ENCODE peak calls at places on chromosomes 7 and 10, in eight cellular contexts. One of them, this sample, is unnamed.

GRCh38 chr7:149564340-149565095 is 66.9 kb upstream of the ZNF746 start:
- DNase-seq in stomach: no peak
- DNase-seq in spleen: no peak
- DNase-seq in H1: no peak
- DNase-seq in breast epithelium: no peak
- DNase-seq in SK-N-SH: no peak
- DNase-seq in endothelial cell of umbilical vein: no peak
- DNase-seq in sigmoid colon: no peak
- DNase-seq in this sample: no peak

GRCh38 chr7:135490783-135491182 is 19.1 kb downstream of the CNOT4 start:
- DNase-seq in sigmoid colon: no peak
- DNase-seq in SK-N-SH: no peak
- DNase-seq in stomach: peak; percentile 53
- DNase-seq in breast epithelium: no peak
- DNase-seq in spleen: no peak
- DNase-seq in H1: no peak
- DNase-seq in endothelial cell of umbilical vein: peak; percentile 52
- DNase-seq in this sample: no peak

GRCh38 chr10:49123981-49124920 is 8.9 kb upstream of the VSTM4 start:
- DNase-seq in sigmoid colon: no peak
- DNase-seq in stomach: no peak
- DNase-seq in breast epithelium: no peak
- DNase-seq in SK-N-SH: no peak
- DNase-seq in spleen: no peak
- DNase-seq in H1: no peak
- DNase-seq in endothelial cell of umbilical vein: no peak
- DNase-seq in this sample: peak; percentile 82

GRCh38 chr10:78514459-78514858 is 480.8 kb downstream of the RPS24 start:
- DNase-seq in sigmoid colon: no peak
- DNase-seq in endothelial cell of umbilical vein: no peak
- DNase-seq in stomach: no peak
- DNase-seq in breast epithelium: no peak
- DNase-seq in SK-N-SH: no peak
- DNase-seq in spleen: no peak
- DNase-seq in H1: peak; percentile 10
- DNase-seq in this sample: peak; percentile 53

GRCh38 chr7:151900591-151901312 is 23.8 kb upstream of the PRKAG2 start:
- DNase-seq in SK-N-SH: no peak
- DNase-seq in endothelial cell of umbilical vein: no peak
- DNase-seq in H1: no peak
- DNase-seq in sigmoid colon: no peak
- DNase-seq in breast epithelium: no peak
- DNase-seq in spleen: no peak
- DNase-seq in stomach: no peak
- DNase-seq in this sample: no peak

GRCh38 chr7:151858456-151858855 is 18.5 kb downstream of the PRKAG2 start:
- DNase-seq in endothelial cell of umbilical vein: no peak
- DNase-seq in SK-N-SH: no peak
- DNase-seq in stomach: no peak
- DNase-seq in H1: no peak
- DNase-seq in breast epithelium: no peak
- DNase-seq in spleen: peak; percentile 32
- DNase-seq in sigmoid colon: no peak
- DNase-seq in this sample: no peak

GRCh38 chr10:10396601-10397000 is 621.1 kb upstream of the CELF2 start:
- DNase-seq in H1: no peak
- DNase-seq in sigmoid colon: no peak
- DNase-seq in stomach: no peak
- DNase-seq in spleen: no peak
- DNase-seq in SK-N-SH: no peak
- DNase-seq in endothelial cell of umbilical vein: no peak
- DNase-seq in breast epithelium: no peak
- DNase-seq in this sample: no peak

GRCh38 chr10:16518822-16519221 is 2.9 kb downstream of the C1QL3 start:
- DNase-seq in spleen: no peak
- DNase-seq in endothelial cell of umbilical vein: no peak
- DNase-seq in H1: no peak
- DNase-seq in breast epithelium: no peak
- DNase-seq in stomach: no peak
- DNase-seq in SK-N-SH: peak; percentile 35
- DNase-seq in sigmoid colon: no peak
- DNase-seq in this sample: no peak

GRCh38 chr7:149822353-149822943 is 15.7 kb upstream of the ZNF862 start:
- DNase-seq in H1: no peak
- DNase-seq in sigmoid colon: no peak
- DNase-seq in stomach: no peak
- DNase-seq in endothelial cell of umbilical vein: no peak
- DNase-seq in spleen: peak; percentile 47
- DNase-seq in breast epithelium: no peak
- DNase-seq in SK-N-SH: peak; percentile 62
- DNase-seq in this sample: no peak

GRCh38 chr7:126079151-126079550 is 1149.5 kb upstream of the POT1 start:
- DNase-seq in endothelial cell of umbilical vein: no peak
- DNase-seq in stomach: no peak
- DNase-seq in SK-N-SH: no peak
- DNase-seq in spleen: no peak
- DNase-seq in sigmoid colon: no peak
- DNase-seq in H1: no peak
- DNase-seq in breast epithelium: no peak
- DNase-seq in this sample: no peak

GRCh38 chr7:103857435-103857834 is 132.0 kb downstream of the RELN start:
- DNase-seq in endothelial cell of umbilical vein: no peak
- DNase-seq in H1: peak; percentile 47
- DNase-seq in breast epithelium: no peak
- DNase-seq in stomach: no peak
- DNase-seq in sigmoid colon: no peak
- DNase-seq in spleen: no peak
- DNase-seq in SK-N-SH: peak; percentile 8
- DNase-seq in this sample: no peak

GRCh38 chr7:142867097-142867378 is 12.2 kb downstream of the EPHB6 start:
- DNase-seq in stomach: no peak
- DNase-seq in endothelial cell of umbilical vein: no peak
- DNase-seq in SK-N-SH: no peak
- DNase-seq in spleen: no peak
- DNase-seq in breast epithelium: no peak
- DNase-seq in sigmoid colon: no peak
- DNase-seq in H1: no peak
- DNase-seq in this sample: peak; percentile 72

GRCh38 chr7:134448359-134449229 is 10.3 kb downstream of the AKR1B1 start:
- DNase-seq in stomach: no peak
- DNase-seq in sigmoid colon: no peak
- DNase-seq in breast epithelium: no peak
- DNase-seq in H1: no peak
- DNase-seq in endothelial cell of umbilical vein: peak; percentile 64
- DNase-seq in spleen: no peak
- DNase-seq in SK-N-SH: no peak
- DNase-seq in this sample: no peak

GRCh38 chr10:14698487-14699170 is 76.1 kb downstream of the FAM107B start:
- DNase-seq in stomach: no peak
- DNase-seq in SK-N-SH: no peak
- DNase-seq in endothelial cell of umbilical vein: no peak
- DNase-seq in breast epithelium: no peak
- DNase-seq in sigmoid colon: no peak
- DNase-seq in H1: no peak
- DNase-seq in spleen: no peak
- DNase-seq in this sample: no peak

GRCh38 chr7:80410081-80410480 is 101.8 kb downstream of the GNAT3 start:
- DNase-seq in sigmoid colon: no peak
- DNase-seq in breast epithelium: no peak
- DNase-seq in H1: no peak
- DNase-seq in SK-N-SH: no peak
- DNase-seq in stomach: no peak
- DNase-seq in endothelial cell of umbilical vein: no peak
- DNase-seq in spleen: no peak
- DNase-seq in this sample: no peak

GRCh38 chr10:95406651-95407280 is 116.0 kb upstream of the PDLIM1 start:
- DNase-seq in sigmoid colon: peak; percentile 94
- DNase-seq in spleen: no peak
- DNase-seq in breast epithelium: peak; percentile 74
- DNase-seq in stomach: peak; percentile 95
- DNase-seq in SK-N-SH: no peak
- DNase-seq in endothelial cell of umbilical vein: no peak
- DNase-seq in H1: no peak
- DNase-seq in this sample: no peak

GRCh38 chr7:30119890-30120577 is 14.8 kb upstream of the MTURN start:
- DNase-seq in endothelial cell of umbilical vein: no peak
- DNase-seq in stomach: no peak
- DNase-seq in H1: no peak
- DNase-seq in sigmoid colon: no peak
- DNase-seq in spleen: no peak
- DNase-seq in breast epithelium: no peak
- DNase-seq in SK-N-SH: no peak
- DNase-seq in this sample: no peak

GRCh38 chr7:30115709-30116297 is 19.0 kb upstream of the MTURN start:
- DNase-seq in sigmoid colon: no peak
- DNase-seq in spleen: no peak
- DNase-seq in breast epithelium: no peak
- DNase-seq in stomach: no peak
- DNase-seq in SK-N-SH: no peak
- DNase-seq in H1: no peak
- DNase-seq in endothelial cell of umbilical vein: no peak
- DNase-seq in this sample: no peak

GRCh38 chr7:30117886-30118285 is 16.9 kb upstream of the MTURN start:
- DNase-seq in stomach: no peak
- DNase-seq in H1: no peak
- DNase-seq in SK-N-SH: no peak
- DNase-seq in sigmoid colon: no peak
- DNase-seq in breast epithelium: no peak
- DNase-seq in endothelial cell of umbilical vein: no peak
- DNase-seq in spleen: no peak
- DNase-seq in this sample: no peak

GRCh38 chr7:30114536-30115258 is 20.1 kb upstream of the MTURN start:
- DNase-seq in H1: no peak
- DNase-seq in stomach: no peak
- DNase-seq in endothelial cell of umbilical vein: no peak
- DNase-seq in spleen: no peak
- DNase-seq in sigmoid colon: no peak
- DNase-seq in breast epithelium: no peak
- DNase-seq in SK-N-SH: no peak
- DNase-seq in this sample: no peak

GRCh38 chr7:30116771-30117170 is 18.0 kb upstream of the MTURN start:
- DNase-seq in SK-N-SH: no peak
- DNase-seq in sigmoid colon: no peak
- DNase-seq in spleen: no peak
- DNase-seq in H1: no peak
- DNase-seq in endothelial cell of umbilical vein: no peak
- DNase-seq in stomach: no peak
- DNase-seq in breast epithelium: no peak
- DNase-seq in this sample: no peak
- TF ChIP-seq POLR2AphosphoS5 in SK-N-SH: no peak
- TF ChIP-seq POLR2AphosphoS5 in sigmoid colon: no peak
- TF ChIP-seq POLR2AphosphoS5 in spleen: no peak
- TF ChIP-seq POLR2AphosphoS5 in H1: no peak
- TF ChIP-seq POLR2AphosphoS5 in endothelial cell of umbilical vein: no peak
- TF ChIP-seq POLR2AphosphoS5 in stomach: no peak
- TF ChIP-seq POLR2AphosphoS5 in breast epithelium: no peak
- TF ChIP-seq POLR2AphosphoS5 in this sample: no peak

GRCh38 chr7:31646969-31647368 is 40.0 kb upstream of the PPP1R17 start:
- DNase-seq in breast epithelium: no peak
- DNase-seq in endothelial cell of umbilical vein: no peak
- DNase-seq in stomach: no peak
- DNase-seq in sigmoid colon: no peak
- DNase-seq in SK-N-SH: no peak
- DNase-seq in H1: no peak
- DNase-seq in spleen: no peak
- DNase-seq in this sample: no peak

GRCh38 chr7:31651234-31651633 is 35.8 kb upstream of the PPP1R17 start:
- DNase-seq in stomach: no peak
- DNase-seq in sigmoid colon: no peak
- DNase-seq in H1: no peak
- DNase-seq in breast epithelium: no peak
- DNase-seq in SK-N-SH: no peak
- DNase-seq in endothelial cell of umbilical vein: no peak
- DNase-seq in spleen: no peak
- DNase-seq in this sample: no peak

GRCh38 chr7:31651800-31652326 is 35.2 kb upstream of the PPP1R17 start:
- DNase-seq in endothelial cell of umbilical vein: no peak
- DNase-seq in H1: no peak
- DNase-seq in breast epithelium: no peak
- DNase-seq in spleen: no peak
- DNase-seq in stomach: no peak
- DNase-seq in sigmoid colon: no peak
- DNase-seq in SK-N-SH: no peak
- DNase-seq in this sample: no peak

GRCh38 chr7:31642681-31643115 is 44.3 kb upstream of the PPP1R17 start:
- DNase-seq in endothelial cell of umbilical vein: no peak
- DNase-seq in stomach: no peak
- DNase-seq in SK-N-SH: no peak
- DNase-seq in H1: no peak
- DNase-seq in sigmoid colon: no peak
- DNase-seq in breast epithelium: peak; percentile 87
- DNase-seq in spleen: no peak
- DNase-seq in this sample: peak; percentile 81

GRCh38 chr7:31648288-31648687 is 38.7 kb upstream of the PPP1R17 start:
- DNase-seq in spleen: no peak
- DNase-seq in stomach: no peak
- DNase-seq in breast epithelium: no peak
- DNase-seq in endothelial cell of umbilical vein: no peak
- DNase-seq in sigmoid colon: no peak
- DNase-seq in SK-N-SH: no peak
- DNase-seq in H1: no peak
- DNase-seq in this sample: no peak
- H3K4me1 ChIP-seq in spleen: no peaks in the 10 kb centered on the region
- H3K4me1 ChIP-seq in stomach: no peaks in the 10 kb centered on the region
- H3K4me1 ChIP-seq in breast epithelium: no peaks in the 10 kb centered on the region
- H3K4me1 ChIP-seq in endothelial cell of umbilical vein: no peaks in the 10 kb centered on the region
- H3K4me1 ChIP-seq in sigmoid colon: no peaks in the 10 kb centered on the region
- H3K4me1 ChIP-seq in SK-N-SH: no peaks in the 10 kb centered on the region
- H3K4me1 ChIP-seq in H1: peaks cover 3% of the 10 kb centered on the region
- H3K4me1 ChIP-seq in this sample: no peaks in the 10 kb centered on the region

GRCh38 chr7:23062452-23062851 is 43.1 kb upstream of the KLHL7 start:
- DNase-seq in H1: no peak
- DNase-seq in breast epithelium: peak; percentile 72
- DNase-seq in sigmoid colon: no peak
- DNase-seq in stomach: no peak
- DNase-seq in SK-N-SH: no peak
- DNase-seq in spleen: no peak
- DNase-seq in endothelial cell of umbilical vein: no peak
- DNase-seq in this sample: no peak

GRCh38 chr7:23061327-23061726 is 44.3 kb upstream of the KLHL7 start:
- DNase-seq in breast epithelium: no peak
- DNase-seq in SK-N-SH: no peak
- DNase-seq in spleen: no peak
- DNase-seq in H1: no peak
- DNase-seq in stomach: no peak
- DNase-seq in endothelial cell of umbilical vein: no peak
- DNase-seq in sigmoid colon: no peak
- DNase-seq in this sample: no peak

GRCh38 chr7:23055582-23056178 is 41.8 kb upstream of the HYCC1 start:
- DNase-seq in SK-N-SH: peak; percentile 70
- DNase-seq in stomach: peak; percentile 31
- DNase-seq in endothelial cell of umbilical vein: peak; percentile 76
- DNase-seq in H1: no peak
- DNase-seq in breast epithelium: no peak
- DNase-seq in spleen: no peak
- DNase-seq in sigmoid colon: no peak
- DNase-seq in this sample: no peak

GRCh38 chr7:23058412-23059096 is 44.6 kb upstream of the HYCC1 start:
- DNase-seq in endothelial cell of umbilical vein: no peak
- DNase-seq in H1: no peak
- DNase-seq in stomach: no peak
- DNase-seq in spleen: no peak
- DNase-seq in SK-N-SH: no peak
- DNase-seq in sigmoid colon: no peak
- DNase-seq in breast epithelium: no peak
- DNase-seq in this sample: no peak
- TF ChIP-seq POLR2AphosphoS5 in endothelial cell of umbilical vein: no peak
- TF ChIP-seq POLR2AphosphoS5 in H1: no peak
- TF ChIP-seq POLR2AphosphoS5 in stomach: no peak
- TF ChIP-seq POLR2AphosphoS5 in spleen: no peak
- TF ChIP-seq POLR2AphosphoS5 in SK-N-SH: no peak
- TF ChIP-seq POLR2AphosphoS5 in sigmoid colon: no peak
- TF ChIP-seq POLR2AphosphoS5 in breast epithelium: no peak
- TF ChIP-seq POLR2AphosphoS5 in this sample: no peak

GRCh38 chr10:24822557-24822956 is 98.9 kb upstream of the ARHGAP21 start:
- DNase-seq in stomach: no peak
- DNase-seq in spleen: no peak
- DNase-seq in endothelial cell of umbilical vein: no peak
- DNase-seq in sigmoid colon: no peak
- DNase-seq in SK-N-SH: no peak
- DNase-seq in breast epithelium: no peak
- DNase-seq in H1: no peak
- DNase-seq in this sample: no peak
- H3K4me1 ChIP-seq in stomach: no peaks in the 10 kb centered on the region
- H3K4me1 ChIP-seq in spleen: no peaks in the 10 kb centered on the region
- H3K4me1 ChIP-seq in endothelial cell of umbilical vein: peaks cover 8% of the 10 kb centered on the region
- H3K4me1 ChIP-seq in sigmoid colon: no peaks in the 10 kb centered on the region
- H3K4me1 ChIP-seq in SK-N-SH: peaks cover 3% of the 10 kb centered on the region
- H3K4me1 ChIP-seq in breast epithelium: no peaks in the 10 kb centered on the region
- H3K4me1 ChIP-seq in H1: no peaks in the 10 kb centered on the region
- H3K4me1 ChIP-seq in this sample: no peaks in the 10 kb centered on the region